ENCODE peak calls at places on chromosome 3, in nine cellular contexts. V, B, U, F, Z, S, J, A and C are unnamed samples.
A peak's percentile ranks its signal among the peaks of the same experiment; 100 is the strongest.

GRCh38 chr3:106560451-106560966 is 691.7 kb upstream of the CBLB start:
- DNase-seq in B (peak; percentile 84), J (peak; percentile 71), V (no peak), F (peak; percentile 89), U (no peak), A (no peak), Z (peak; percentile 87), S (no peak), C (peak; percentile 19)

GRCh38 chr3:141328286-141329166 is 39.8 kb upstream of the ZBTB38 start:
- DNase-seq in B (no peak), J (no peak), V (no peak), F (no peak), Z (no peak), S (peak; percentile 68), U (no peak), A (no peak), C (no peak)

GRCh38 chr3:61425356-61425755 is 136.0 kb upstream of the PTPRG start:
- DNase-seq in B (peak; percentile 4), F (no peak), V (no peak), S (no peak), U (no peak), J (no peak), A (no peak), Z (no peak), C (no peak)

GRCh38 chr3:192445768-192446644 is 281.3 kb downstream of the FGF12 start:
- DNase-seq in B (peak; percentile 11), S (no peak), J (no peak), Z (peak; percentile 55), F (peak; percentile 54), U (no peak), A (no peak), V (no peak), C (no peak)

GRCh38 chr3:59606638-59607262 is 556.9 kb upstream of the CFAP20DC start:
- DNase-seq in U (no peak), J (no peak), Z (no peak), S (no peak), V (no peak), B (no peak), A (no peak), F (no peak), C (no peak)

GRCh38 chr3:42345811-42346210 is 64.6 kb downstream of the LYZL4 start:
- DNase-seq in A (no peak), Z (no peak), J (no peak), F (no peak), V (no peak), B (no peak), U (no peak), S (no peak), C (no peak)

GRCh38 chr3:126034481-126035361 is 49.2 kb downstream of the SLC41A3 start:
- DNase-seq in A (peak; percentile 2), F (no peak), Z (peak; percentile 45), U (no peak), B (peak; percentile 51), J (peak; percentile 43), V (no peak), S (no peak), C (peak; percentile 26)

GRCh38 chr3:191715585-191715984 is 254.6 kb downstream of the PYDC2 start:
- DNase-seq in A (no peak), V (no peak), U (no peak), Z (no peak), B (no peak), F (no peak), J (no peak), S (no peak), C (no peak)

GRCh38 chr3:101998256-101998926 is 149.1 kb downstream of the NFKBIZ start:
- DNase-seq in V (no peak), J (no peak), S (no peak), F (no peak), U (no peak), Z (peak; percentile 19), B (no peak), A (no peak), C (no peak)

GRCh38 chr3:44114142-44114541 is 127.5 kb upstream of the TOPAZ1 start:
- DNase-seq in S (no peak), A (peak; percentile 41), B (no peak), V (no peak), J (peak; percentile 3), U (peak; percentile 42), Z (peak; percentile 13), F (no peak), C (no peak)

GRCh38 chr3:43919067-43919466 is 228.3 kb downstream of the ABHD5 start:
- DNase-seq in A (no peak), B (peak; percentile 22), Z (peak; percentile 36), V (no peak), F (peak; percentile 9), U (no peak), J (no peak), S (no peak), C (no peak)

GRCh38 chr3:56573501-56573900 is 16.5 kb downstream of the CCDC66 start:
- DNase-seq in Z (no peak), S (no peak), F (no peak), J (no peak), A (no peak), U (no peak), V (no peak), B (peak; percentile 37), C (no peak)

GRCh38 chr3:40055956-40056355 is 246.5 kb downstream of the MYRIP start:
- DNase-seq in S (no peak), Z (peak; percentile 11), V (no peak), B (no peak), J (no peak), U (no peak), A (no peak), F (peak; percentile 36), C (no peak)

GRCh38 chr3:45329779-45330305 is 58.5 kb upstream of the LARS2 start:
- DNase-seq in U (no peak), A (no peak), B (no peak), S (no peak), Z (no peak), J (no peak), F (no peak), V (no peak), C (no peak)

GRCh38 chr3:158659454-158660237 is 12.8 kb downstream of the LXN start:
- DNase-seq in V (no peak), S (no peak), J (peak; percentile 86), U (peak; percentile 33), F (peak; percentile 90), B (peak; percentile 51), A (peak; percentile 67), Z (peak; percentile 77), C (peak; percentile 17)

DNA sequence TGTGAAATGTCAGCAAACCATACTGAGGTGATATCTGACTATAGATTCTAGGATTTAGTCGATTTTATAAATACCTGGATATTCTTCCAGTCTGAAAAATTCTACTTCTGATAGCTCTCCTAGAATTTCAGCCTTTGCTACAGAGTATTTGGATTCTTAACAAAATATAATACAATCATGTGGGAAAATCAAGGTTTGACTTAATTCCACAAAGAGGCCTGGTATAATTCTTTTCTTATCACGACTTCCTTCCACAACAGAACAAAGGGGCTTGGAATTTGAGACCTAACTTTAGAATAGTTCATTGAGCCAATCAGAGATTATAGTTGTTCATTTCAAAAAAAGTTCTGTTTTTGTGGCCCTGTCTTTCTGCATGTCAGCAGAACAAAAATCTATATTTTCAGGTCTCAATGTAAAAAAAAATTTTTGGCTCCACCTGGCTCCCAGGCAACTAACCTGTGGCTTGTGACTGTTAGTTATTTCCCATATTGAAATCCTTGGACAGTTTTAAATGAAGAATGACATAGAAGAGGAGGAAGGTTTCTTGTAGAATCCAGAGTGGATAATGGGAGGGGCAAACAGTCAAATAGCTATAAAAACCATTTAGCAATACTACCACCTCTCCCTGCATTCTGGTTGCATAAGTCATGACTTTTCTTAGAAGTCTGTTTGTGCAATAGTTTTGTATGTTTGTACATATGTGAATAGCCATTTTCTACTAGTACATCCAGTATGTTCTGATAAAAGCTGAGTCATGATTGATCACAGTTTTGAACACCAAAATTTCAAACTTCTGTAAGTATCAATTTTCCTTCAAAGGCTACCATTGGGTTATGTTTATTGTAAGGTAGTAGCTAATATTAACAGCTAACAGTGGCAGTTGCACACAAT is 4.0 kb downstream of the TM4SF1 start:
- DNase-seq in A (no peak), B (peak; percentile 82), Z (peak; percentile 73), S (no peak), F (peak; percentile 93), J (peak; percentile 85), V (no peak), U (no peak), C (no peak)
- H3K4me3 ChIP-seq in A (no peak overlapping the region), B (no peak overlapping the region), Z (no peak overlapping the region), S (no peak overlapping the region), F (peak overlapping the region; percentile 35), J (no peak overlapping the region), V (no peak overlapping the region), U (no peak overlapping the region), C (no peak overlapping the region)

DNA sequence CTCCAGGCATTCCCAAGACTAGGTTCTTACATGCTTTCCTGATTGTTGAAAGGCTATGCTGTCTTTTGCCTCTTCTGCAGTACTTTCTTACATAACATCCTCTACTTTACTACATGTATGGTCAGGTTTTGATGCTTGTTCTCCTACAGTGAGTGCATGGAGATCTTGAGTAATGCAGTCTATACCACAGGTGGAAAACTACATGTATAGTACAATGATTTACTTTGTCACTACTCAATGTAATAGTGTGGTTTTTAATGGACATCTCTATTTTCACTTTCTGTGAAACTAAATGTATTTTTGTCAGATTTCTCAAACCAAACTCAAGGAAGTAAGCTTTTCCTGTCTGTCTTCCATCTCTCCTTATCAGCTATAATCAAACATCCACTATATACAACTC is 657.0 kb downstream of the TUSC7 start:
- DNase-seq in V (no peak), F (no peak), B (no peak), A (no peak), Z (no peak), S (no peak), U (no peak), J (no peak), C (no peak)
- H3K9me3 ChIP-seq in V (peaks cover 2% of the 10 kb centered on the region), F (peaks cover 5% of the 10 kb centered on the region), B (no peaks in the 10 kb centered on the region), A (no peaks in the 10 kb centered on the region), Z (no peaks in the 10 kb centered on the region), S (no peaks in the 10 kb centered on the region), U (no peaks in the 10 kb centered on the region), J (no peaks in the 10 kb centered on the region), C (no peaks in the 10 kb centered on the region)

DNA sequence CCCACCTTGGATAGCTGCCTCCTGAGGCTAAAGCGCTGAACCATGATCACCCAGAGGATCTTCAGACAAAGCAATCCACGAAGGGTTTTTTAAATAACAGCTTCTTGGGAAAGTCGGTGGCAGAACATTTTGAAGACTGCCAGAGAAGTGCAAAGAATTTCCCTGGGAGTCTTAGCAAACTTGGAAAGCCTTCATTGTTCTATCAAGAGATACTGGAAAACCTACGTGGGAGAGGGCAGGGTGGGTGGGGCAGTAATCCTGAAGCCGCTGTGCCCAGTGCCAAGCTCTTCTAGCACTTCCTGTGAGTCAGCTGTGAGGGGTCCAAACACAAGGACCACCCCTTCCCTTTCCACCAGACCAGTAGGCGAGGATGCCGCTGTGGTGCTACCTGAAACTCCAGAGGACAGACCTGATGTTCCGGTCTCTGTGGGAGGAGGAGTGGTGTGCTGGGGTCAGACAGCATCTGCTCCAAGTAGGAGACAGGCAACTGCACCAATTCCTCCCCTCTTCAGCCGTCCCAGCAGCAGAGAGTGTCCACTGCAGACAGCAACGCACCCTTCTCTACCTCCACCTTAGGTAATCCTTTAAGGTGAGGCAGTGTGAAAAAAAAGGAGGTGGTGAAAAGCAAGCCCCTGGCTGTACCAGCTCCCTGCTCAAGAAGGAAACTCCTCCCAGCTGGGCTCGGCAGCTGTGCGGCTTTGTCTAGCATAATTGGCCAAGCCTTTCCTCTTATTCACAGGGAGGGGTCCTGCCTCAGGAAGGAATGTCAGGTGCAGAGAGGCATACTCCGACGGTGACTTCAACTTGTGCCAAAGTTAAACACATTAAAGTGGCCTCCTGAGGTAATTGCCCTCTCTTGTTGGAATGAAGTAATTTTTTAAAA is 99.0 kb downstream of the TMCC1 start:
- DNase-seq in V (peak; percentile 89), S (no peak), U (peak; percentile 88), J (no peak), Z (peak; percentile 84), F (no peak), B (peak; percentile 97), A (peak; percentile 74), C (peak; percentile 92)
- H3K9ac ChIP-seq in V (no peak overlapping the region), S (no peak overlapping the region), U (peak overlapping the region; percentile 64), J (no peak overlapping the region), Z (no peak overlapping the region), F (peak overlapping the region; percentile 70), B (peak overlapping the region; percentile 98), A (no peak overlapping the region), C (peak overlapping the region; percentile 91)

GRCh38 chr3:79018671-79019136 is 749.1 kb downstream of the ROBO1 start:
- DNase-seq in J (peak; percentile 64), F (peak; percentile 87), V (peak; percentile 87), A (peak; percentile 42), Z (peak; percentile 75), B (peak; percentile 72), S (no peak), U (no peak), C (no peak)
- H3K4me3 ChIP-seq in J (peak overlapping the region; percentile 65), F (peak overlapping the region; percentile 99), V (peak overlapping the region; percentile 65), A (peak overlapping the region; percentile 72), Z (peak overlapping the region; percentile 92), B (peak overlapping the region; percentile 93), S (peak overlapping the region; percentile 27), U (no peak overlapping the region), C (peak overlapping the region; percentile 62)